ENCODE peak calls at places on chromosomes 12 and 14, in eight cellular contexts. K is ascending aorta; I is A549; U is stimulated activated CD8-positive, alpha-beta memory T cell treated with anti-CD3 and anti-CD28 coated beads, Interleukin-7, amount 100 ng/mL, for 4 hours; X is effector memory CD4-positive, alpha-beta T cell; W is body of pancreas; Y is tibial artery; T is kidney. A is an unnamed sample.

GRCh38 chr14:101604935-101605767 is 43.9 kb downstream of the DIO3 start:
- DNase-seq in K (no peak), I (no peak), U (no peak), X (no peak), W (no peak), Y (no peak), T (no peak), A (no peak)

GRCh38 chr14:37985826-37986470 is 221.8 kb upstream of the SSTR1 start:
- DNase-seq in K (no peak), I (peak), U (peak), X (no peak), W (peak), Y (no peak), T (no peak), A (peak)

GRCh38 chr14:105411985-105412767 is 7.5 kb upstream of the MTA1 start:
- DNase-seq in K (no peak), I (no peak), U (no peak), X (no peak), W (no peak), Y (no peak), T (peak), A (no peak)

GRCh38 chr12:70032076-70032475 is 207.0 kb downstream of the MYRFL start:
- DNase-seq in K (no peak), I (no peak), U (no peak), X (no peak), W (no peak), Y (no peak), T (no peak), A (no peak)

GRCh38 chr12:122740351-122740750 is 9.7 kb upstream of the HCAR1 start:
- DNase-seq in K (no peak), I (peak), U (no peak), X (no peak), W (no peak), Y (no peak), T (peak), A (no peak)

GRCh38 chr14:50045039-50045711 is 71.2 kb downstream of the VCPKMT start:
- DNase-seq in K (peak), I (peak), U (peak), X (peak), W (peak), Y (peak), T (peak), A (peak)

GRCh38 chr14:72513994-72514659 is 379.8 kb downstream of the DPF3 start:
- DNase-seq in K (no peak), I (peak), U (no peak), X (no peak), W (no peak), Y (no peak), T (no peak), A (no peak)

GRCh38 chr12:102095677-102096263 is 24.1 kb downstream of the NUP37 start:
- DNase-seq in K (no peak), I (peak), U (no peak), X (no peak), W (no peak), Y (no peak), T (no peak), A (no peak)

GRCh38 chr12:126763359-126763758 is 1503.6 kb upstream of the TMEM132C start:
- DNase-seq in K (no peak), I (no peak), U (no peak), X (no peak), W (no peak), Y (no peak), T (no peak), A (no peak)

GRCh38 chr12:111761099-111761498 is 5.6 kb upstream of the ALDH2 start:
- DNase-seq in K (no peak), I (no peak), U (no peak), X (no peak), W (no peak), Y (no peak), T (peak), A (no peak)

GRCh38 chr12:16691624-16692023 is 85.7 kb upstream of the LMO3 start:
- DNase-seq in K (no peak), I (no peak), U (no peak), X (no peak), W (peak), Y (no peak), T (no peak), A (no peak)

GRCh38 chr14:47674148-47674545 is 1.3 kb downstream of the MDGA2 start:
- DNase-seq in K (no peak), I (no peak), U (no peak), X (no peak), W (peak), Y (no peak), T (no peak), A (no peak)

A was measured in T-helper 9 cell.